ENCODE peak calls at places on chromosomes 1 and 21, in four cellular contexts. X is A673, Z is fibroblast of lung, M is left lung. Y is an unnamed sample.

GRCh38 chr1:93177991-93178390 is 2.2 kb downstream of the TMED5 start:
- DNase-seq in X (no peak), Z (peak), M (no peak), Y (peak)

GRCh38 chr1:1001631-1002300 is 1.9 kb upstream of the HES4 start:
- DNase-seq in Z (peak), X (peak), M (peak), Y (peak)

GRCh38 chr1:219812086-219812485 is 116.3 kb downstream of the SLC30A10 start:
- DNase-seq in X (no peak), M (no peak), Z (no peak), Y (no peak)

GRCh38 chr1:236854602-236854978 is 59.5 kb downstream of the MTR start:
- DNase-seq in M (no peak), Z (peak), X (no peak), Y (peak)

GRCh38 chr1:154607084-154607747 is 770 bp downstream of the ADAR start:
- DNase-seq in X (peak), Z (peak), M (no peak), Y (peak)

GRCh38 chr1:161311595-161312181 is 1.9 kb upstream of the MPZ start:
- DNase-seq in M (no peak), Z (no peak), X (no peak), Y (no peak)

GRCh38 chr1:67227196-67227595 is 60.9 kb downstream of the IL23R start:
- DNase-seq in Z (peak), X (no peak), M (no peak), Y (no peak)

GRCh38 chr1:92503926-92504750 is 17.4 kb upstream of the GFI1 start:
- DNase-seq in M (no peak), Z (peak), X (no peak), Y (no peak)

GRCh38 chr1:9721606-9722377 is 70.3 kb downstream of the PIK3CD start:
- DNase-seq in M (peak), Z (no peak), X (peak), Y (no peak)

GRCh38 chr1:242146640-242147039 is 147.7 kb upstream of the MAP1LC3C start:
- DNase-seq in X (no peak), Z (no peak), M (no peak), Y (no peak)

GRCh38 chr1:172497230-172497629 is 35.7 kb upstream of the SUCO start:
- DNase-seq in M (no peak), X (peak), Z (peak), Y (peak)

GRCh38 chr1:202164271-202165037 is 4.1 kb upstream of the PTPN7 start:
- DNase-seq in X (no peak), M (no peak), Z (no peak), Y (no peak)

GRCh38 chr21:35859677-35860076 is 200.6 kb downstream of the SETD4 start:
- DNase-seq in Z (no peak), M (no peak), X (no peak), Y (no peak)

GRCh38 chr1:230465701-230466100 is 39.6 kb upstream of the PGBD5 start:
- DNase-seq in X (no peak), M (no peak), Z (no peak), Y (no peak)

GRCh38 chr1:14149431-14149830 is 449.1 kb upstream of the KAZN start:
- DNase-seq in M (no peak), Z (peak), X (peak), Y (no peak)
- TF ChIP-seq CTCF in M (no peak), Z (peak), X (peak), Y (no peak)

DNA sequence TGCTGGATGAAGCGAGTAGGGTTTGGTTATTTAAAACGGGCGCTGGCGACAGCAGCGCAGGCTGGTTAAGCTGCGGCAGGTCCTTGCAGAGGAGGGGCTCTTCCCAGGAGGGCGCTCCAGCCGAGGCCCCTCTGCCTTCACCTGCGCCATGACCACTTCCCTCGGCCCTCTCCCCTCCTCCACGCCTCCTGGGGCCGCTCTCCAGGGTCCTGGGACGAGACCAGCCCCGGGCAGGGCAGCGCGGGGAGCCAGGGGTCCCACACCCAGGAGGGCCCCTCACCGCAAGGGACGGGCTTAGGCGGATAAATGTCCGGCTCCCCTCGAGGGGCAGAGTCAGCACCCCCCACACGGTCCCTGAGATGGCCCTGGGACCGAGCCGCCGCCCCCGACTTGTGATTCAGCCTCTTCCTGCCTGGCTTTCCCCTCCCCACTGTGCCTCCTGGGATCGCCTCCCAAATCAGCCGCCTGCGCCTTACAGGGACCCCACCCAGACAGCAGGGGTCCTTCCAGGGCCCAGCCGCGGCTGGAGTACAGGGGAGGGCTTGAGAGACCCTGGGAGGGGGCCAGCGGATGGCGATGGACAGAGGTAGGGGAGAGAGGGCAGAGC is 380.7 kb downstream of the MATN1 start:
- DNase-seq in M (no peak), Z (no peak), X (no peak), Y (no peak)
- H3K4me3 ChIP-seq in M (no peak), Z (no peak), X (no peak), Y (no peak)

DNA sequence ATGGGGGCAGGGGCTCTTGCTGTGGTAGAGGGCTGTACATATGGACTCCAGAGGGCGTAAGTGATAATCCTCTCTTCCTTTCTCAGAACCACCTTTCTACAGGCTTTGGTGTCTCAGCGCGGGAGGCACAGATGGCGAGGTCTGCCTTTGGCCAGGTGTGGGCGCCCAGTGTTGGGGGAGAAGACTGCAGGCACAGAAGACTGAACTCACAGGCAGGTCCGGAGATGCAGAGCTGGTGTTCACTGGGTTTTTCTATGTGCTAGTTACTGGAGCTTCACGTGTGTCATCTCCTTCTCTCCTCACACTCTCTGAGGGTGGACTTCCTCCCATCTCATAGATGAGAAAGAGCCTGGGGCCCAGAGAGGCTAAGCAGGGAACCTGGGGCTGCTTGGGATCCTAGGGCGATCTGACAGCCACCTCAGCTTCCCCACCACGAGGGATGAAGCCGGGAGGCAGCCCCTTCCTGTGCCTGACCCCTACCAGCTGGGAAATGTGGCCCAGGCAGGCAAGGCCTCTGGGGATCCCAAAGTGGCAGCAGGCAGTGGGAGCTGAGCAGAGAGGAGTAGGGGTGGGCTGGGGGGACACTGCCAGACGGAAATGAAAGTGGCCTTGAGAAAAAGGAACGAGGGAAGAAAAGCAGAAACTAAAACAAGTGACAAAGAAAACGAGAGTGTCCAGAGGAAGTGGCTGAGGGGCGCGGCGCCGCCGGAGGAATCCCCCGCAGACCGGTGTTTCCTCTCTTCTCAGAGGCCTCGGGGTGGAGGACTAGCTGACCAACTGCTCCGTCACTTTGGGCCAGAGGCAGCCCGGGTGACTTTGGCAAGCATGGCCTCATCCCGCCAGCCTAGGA is 191.6 kb downstream of the HIVEP3 start:
- DNase-seq in M (peak), X (no peak), Z (no peak), Y (no peak)
- TF ChIP-seq CTCF in M (no peak), X (no peak), Z (no peak), Y (no peak)

GRCh38 chr1:182143154-182143657 is 81.7 kb upstream of the ZNF648 start:
- DNase-seq in Z (peak), M (peak), X (peak), Y (peak)
- H3K4me3 ChIP-seq in Z (no peak), M (no peak), X (no peak), Y (no peak)

DNA sequence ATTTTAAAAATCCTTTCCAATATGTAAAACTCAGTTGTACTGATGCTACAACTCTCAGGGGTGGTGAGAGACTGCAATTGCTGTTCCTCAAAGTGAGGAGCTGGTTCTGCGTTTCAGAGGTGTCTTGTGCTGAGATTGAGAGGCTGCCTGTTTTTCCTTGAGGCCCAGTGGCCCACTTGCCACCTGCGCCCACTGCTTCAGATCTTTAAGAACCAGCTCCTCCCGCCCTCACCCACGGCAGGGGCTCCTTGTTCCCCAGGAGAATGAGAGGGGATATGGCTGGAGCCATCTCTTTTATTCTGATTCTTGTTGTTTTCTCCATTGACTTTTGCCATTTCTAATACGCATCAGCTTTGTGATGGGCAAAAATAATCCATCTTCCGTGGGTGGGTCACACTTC is 45.5 kb downstream of the EVA1C start:
- DNase-seq in M (peak), Z (no peak), X (no peak), Y (no peak)
- TF ChIP-seq CTCF in M (no peak), Z (no peak), X (no peak), Y (no peak)

DNA sequence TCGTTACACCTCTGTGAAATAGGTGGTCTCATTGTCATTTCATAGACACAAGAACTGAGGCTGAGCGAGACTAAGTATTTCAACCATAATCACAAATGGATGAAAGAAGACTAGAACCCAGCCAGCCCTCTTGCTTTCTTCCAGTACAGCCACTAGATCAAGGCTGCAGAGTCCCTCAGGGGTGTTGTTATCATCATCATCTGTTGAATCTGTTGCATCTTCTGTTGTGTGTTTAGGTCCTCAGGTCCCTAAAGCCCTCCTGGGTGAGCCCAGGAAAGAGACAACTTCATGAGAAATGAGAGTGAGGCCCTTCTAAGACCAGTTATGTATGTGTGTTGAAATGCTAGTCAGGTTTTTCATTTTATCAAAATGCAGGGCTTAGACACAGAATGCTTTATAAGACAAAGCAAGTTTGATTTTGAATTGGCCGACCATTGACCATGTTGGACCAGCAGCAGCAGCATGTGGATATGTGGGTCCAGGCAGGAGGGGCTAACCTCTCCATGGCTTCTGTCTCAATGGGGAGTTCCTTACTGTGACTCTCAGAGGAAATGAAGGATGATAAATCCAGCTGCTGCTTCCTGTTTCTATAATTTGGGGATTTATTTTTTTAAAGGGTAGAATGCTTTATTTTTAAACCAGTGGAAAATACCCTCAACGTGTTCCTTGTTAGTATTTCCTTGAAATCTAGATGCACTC is 86.5 kb upstream of the ZNF326 start:
- DNase-seq in X (no peak), Z (no peak), M (no peak), Y (no peak)
- H3K4me3 ChIP-seq in X (no peak), Z (no peak), M (no peak), Y (no peak)

GRCh38 chr1:159009287-159009686 is 420 bp upstream of the IFI16 start:
- DNase-seq in Z (no peak), X (no peak), M (no peak), Y (no peak)
- TF ChIP-seq CTCF in Z (no peak), X (no peak), M (no peak), Y (no peak)

GRCh38 chr1:212283741-212284140 is 1.5 kb upstream of the PPP2R5A start:
- DNase-seq in Z (no peak), M (no peak), X (no peak), Y (no peak)
- H3K4me3 ChIP-seq in Z (no peak), M (no peak), X (peak), Y (no peak)

GRCh38 chr1:227378876-227379554 is 60.7 kb upstream of the CDC42BPA start:
- DNase-seq in Z (peak), X (no peak), M (no peak), Y (no peak)

GRCh38 chr1:227378183-227378582 is 59.9 kb upstream of the CDC42BPA start:
- DNase-seq in M (no peak), X (no peak), Z (no peak), Y (no peak)

GRCh38 chr1:227374846-227375245 is 56.6 kb upstream of the CDC42BPA start:
- DNase-seq in M (no peak), X (no peak), Z (no peak), Y (no peak)

DNA sequence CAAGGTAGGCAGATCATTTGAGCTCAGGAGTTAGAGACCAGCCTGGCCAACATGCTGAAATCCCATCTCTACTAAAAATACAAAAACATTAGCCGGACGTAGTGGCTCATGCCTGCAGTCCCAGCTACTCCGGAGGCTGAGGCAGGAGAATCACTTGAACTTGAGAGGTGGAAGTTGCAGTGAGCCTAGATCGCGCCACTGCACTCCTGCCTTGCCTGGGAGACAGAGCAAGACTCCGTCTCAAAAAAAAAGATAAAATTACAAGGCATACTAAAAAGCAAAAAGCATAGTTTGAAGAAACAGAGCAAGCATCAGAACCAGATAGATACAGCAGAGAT is 61.2 kb upstream of the CDC42BPA start:
- DNase-seq in M (no peak), X (no peak), Z (no peak), Y (no peak)
- TF ChIP-seq CTCF in M (no peak), X (no peak), Z (no peak), Y (no peak)